ENCODE peak calls at places on chromosomes 3 and 15, in nine cellular contexts. One of them, this sample, is unnamed.

GRCh38 chr15:48966595-48967301 is 3.0 kb upstream of the SHC4 start:
- DNase-seq in uterus: no peak
- DNase-seq in stomach: no peak
- DNase-seq in Peyer's patch: no peak
- DNase-seq in body of pancreas: no peak
- DNase-seq in A549: no peak
- DNase-seq in upper lobe of left lung: no peak
- DNase-seq in prostate gland: no peak
- DNase-seq in right lobe of liver: no peak
- DNase-seq in this sample: no peak

GRCh38 chr3:21621396-21621695 is 129.7 kb downstream of the ZNF385D start:
- DNase-seq in uterus: no peak
- DNase-seq in stomach: no peak
- DNase-seq in Peyer's patch: no peak
- DNase-seq in body of pancreas: no peak
- DNase-seq in A549: no peak
- DNase-seq in upper lobe of left lung: no peak
- DNase-seq in prostate gland: no peak
- DNase-seq in right lobe of liver: peak
- DNase-seq in this sample: no peak

GRCh38 chr15:90780916-90781315 is 63.8 kb downstream of the BLM start:
- DNase-seq in uterus: no peak
- DNase-seq in stomach: no peak
- DNase-seq in Peyer's patch: no peak
- DNase-seq in body of pancreas: no peak
- DNase-seq in A549: no peak
- DNase-seq in upper lobe of left lung: peak
- DNase-seq in prostate gland: no peak
- DNase-seq in right lobe of liver: no peak
- DNase-seq in this sample: no peak

GRCh38 chr3:130276203-130276803 is 69.2 kb upstream of the COL6A5 start:
- DNase-seq in uterus: no peak
- DNase-seq in stomach: no peak
- DNase-seq in Peyer's patch: no peak
- DNase-seq in body of pancreas: no peak
- DNase-seq in A549: peak
- DNase-seq in upper lobe of left lung: peak
- DNase-seq in prostate gland: no peak
- DNase-seq in right lobe of liver: no peak
- DNase-seq in this sample: no peak

GRCh38 chr3:29889230-29889629 is 608.4 kb downstream of the RBMS3 start:
- DNase-seq in uterus: no peak
- DNase-seq in stomach: no peak
- DNase-seq in Peyer's patch: no peak
- DNase-seq in body of pancreas: no peak
- DNase-seq in A549: no peak
- DNase-seq in upper lobe of left lung: no peak
- DNase-seq in prostate gland: no peak
- DNase-seq in right lobe of liver: no peak
- DNase-seq in this sample: no peak

GRCh38 chr15:69974321-69974720 is 123.4 kb downstream of the TLE3 start:
- DNase-seq in uterus: no peak
- DNase-seq in stomach: no peak
- DNase-seq in Peyer's patch: no peak
- DNase-seq in body of pancreas: no peak
- DNase-seq in A549: no peak
- DNase-seq in upper lobe of left lung: no peak
- DNase-seq in prostate gland: no peak
- DNase-seq in right lobe of liver: no peak
- DNase-seq in this sample: no peak

GRCh38 chr3:21920431-21920830 is 169.4 kb upstream of the ZNF385D start:
- DNase-seq in uterus: no peak
- DNase-seq in stomach: no peak
- DNase-seq in Peyer's patch: no peak
- DNase-seq in body of pancreas: no peak
- DNase-seq in A549: no peak
- DNase-seq in upper lobe of left lung: no peak
- DNase-seq in prostate gland: no peak
- DNase-seq in right lobe of liver: no peak
- DNase-seq in this sample: no peak

GRCh38 chr3:171113716-171114115 is 87.2 kb upstream of the SLC2A2 start:
- DNase-seq in uterus: no peak
- DNase-seq in stomach: no peak
- DNase-seq in Peyer's patch: no peak
- DNase-seq in body of pancreas: no peak
- DNase-seq in A549: no peak
- DNase-seq in upper lobe of left lung: no peak
- DNase-seq in prostate gland: no peak
- DNase-seq in right lobe of liver: no peak
- DNase-seq in this sample: no peak

GRCh38 chr3:11185564-11186317 is 31.4 kb downstream of the HRH1 start:
- DNase-seq in uterus: peak
- DNase-seq in stomach: peak
- DNase-seq in Peyer's patch: peak
- DNase-seq in body of pancreas: peak
- DNase-seq in A549: peak
- DNase-seq in upper lobe of left lung: peak
- DNase-seq in prostate gland: peak
- DNase-seq in right lobe of liver: peak
- DNase-seq in this sample: peak

GRCh38 chr3:57826286-57826951 is 70.3 kb downstream of the SLMAP start:
- DNase-seq in uterus: no peak
- DNase-seq in stomach: no peak
- DNase-seq in Peyer's patch: no peak
- DNase-seq in body of pancreas: no peak
- DNase-seq in A549: no peak
- DNase-seq in upper lobe of left lung: no peak
- DNase-seq in prostate gland: no peak
- DNase-seq in right lobe of liver: no peak
- DNase-seq in this sample: no peak

GRCh38 chr3:173660645-173661299 is 263.2 kb downstream of the NLGN1 start:
- DNase-seq in uterus: no peak
- DNase-seq in stomach: no peak
- DNase-seq in Peyer's patch: no peak
- DNase-seq in body of pancreas: no peak
- DNase-seq in A549: no peak
- DNase-seq in upper lobe of left lung: no peak
- DNase-seq in prostate gland: no peak
- DNase-seq in right lobe of liver: no peak
- DNase-seq in this sample: no peak

GRCh38 chr3:57292159-57292894 is at the start of gene ASB14:
- DNase-seq in uterus: no peak
- DNase-seq in stomach: no peak
- DNase-seq in Peyer's patch: no peak
- DNase-seq in body of pancreas: no peak
- DNase-seq in A549: no peak
- DNase-seq in upper lobe of left lung: no peak
- DNase-seq in prostate gland: no peak
- DNase-seq in right lobe of liver: no peak
- DNase-seq in this sample: no peak

GRCh38 chr3:119240101-119240581 is 537 bp downstream of the B4GALT4 start:
- DNase-seq in uterus: peak
- DNase-seq in stomach: no peak
- DNase-seq in Peyer's patch: peak
- DNase-seq in body of pancreas: no peak
- DNase-seq in A549: peak
- DNase-seq in upper lobe of left lung: peak
- DNase-seq in prostate gland: peak
- DNase-seq in right lobe of liver: peak
- DNase-seq in this sample: peak

GRCh38 chr3:124669470-124669869 is 60.8 kb upstream of the UMPS start:
- DNase-seq in uterus: no peak
- DNase-seq in stomach: no peak
- DNase-seq in Peyer's patch: no peak
- DNase-seq in body of pancreas: no peak
- DNase-seq in A549: peak
- DNase-seq in upper lobe of left lung: no peak
- DNase-seq in prostate gland: no peak
- DNase-seq in right lobe of liver: no peak
- DNase-seq in this sample: no peak

GRCh38 chr15:76996076-76996525 is 1.2 kb downstream of the PSTPIP1 start:
- DNase-seq in uterus: no peak
- DNase-seq in stomach: no peak
- DNase-seq in Peyer's patch: peak
- DNase-seq in body of pancreas: no peak
- DNase-seq in A549: no peak
- DNase-seq in upper lobe of left lung: peak
- DNase-seq in prostate gland: no peak
- DNase-seq in right lobe of liver: no peak
- DNase-seq in this sample: no peak
- H3K4me3 ChIP-seq in uterus: no peak
- H3K4me3 ChIP-seq in stomach: peak
- H3K4me3 ChIP-seq in Peyer's patch: peak
- H3K4me3 ChIP-seq in body of pancreas: no peak
- H3K4me3 ChIP-seq in A549: no peak
- H3K4me3 ChIP-seq in upper lobe of left lung: peak
- H3K4me3 ChIP-seq in prostate gland: no peak
- H3K4me3 ChIP-seq in right lobe of liver: peak
- H3K4me3 ChIP-seq in this sample: no peak

DNA sequence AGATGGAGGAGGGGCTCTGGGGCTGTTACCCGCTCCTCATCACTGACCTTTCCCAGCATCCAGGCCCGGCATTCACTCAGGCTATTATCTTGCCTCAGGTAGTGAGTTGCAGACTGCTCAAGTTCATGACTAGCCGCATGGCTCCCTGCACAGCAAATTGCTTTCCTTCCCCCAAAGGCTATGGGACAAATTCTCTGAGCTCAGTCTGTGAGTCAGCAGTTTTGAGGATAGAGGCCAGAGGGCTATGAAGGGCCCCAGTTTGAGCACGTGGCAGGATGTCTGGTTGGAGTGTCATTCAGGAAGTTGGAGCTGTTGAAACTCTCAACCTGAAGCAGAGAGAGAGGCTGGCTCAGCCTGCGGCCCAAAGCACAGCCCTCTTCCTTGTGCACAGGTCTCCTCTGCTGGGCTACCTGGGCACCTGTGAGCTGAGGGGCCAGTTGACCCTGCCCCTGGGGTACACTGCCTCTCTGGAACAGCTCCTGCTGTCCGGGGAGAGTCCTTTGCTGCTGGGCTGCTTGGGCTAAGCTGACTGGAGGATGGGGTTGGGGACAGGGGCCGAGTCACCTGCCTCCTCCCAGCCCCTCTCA is 7.9 kb downstream of the FAH start:
- DNase-seq in uterus: no peak
- DNase-seq in stomach: no peak
- DNase-seq in Peyer's patch: peak
- DNase-seq in body of pancreas: no peak
- DNase-seq in A549: no peak
- DNase-seq in upper lobe of left lung: peak
- DNase-seq in prostate gland: no peak
- DNase-seq in right lobe of liver: peak
- DNase-seq in this sample: peak
- TF ChIP-seq POLR2A in uterus: no peak
- TF ChIP-seq POLR2A in stomach: no peak
- TF ChIP-seq POLR2A in Peyer's patch: no peak
- TF ChIP-seq POLR2A in body of pancreas: no peak
- TF ChIP-seq POLR2A in A549: no peak
- TF ChIP-seq POLR2A in upper lobe of left lung: peak
- TF ChIP-seq POLR2A in prostate gland: no peak
- TF ChIP-seq POLR2A in right lobe of liver: peak
- TF ChIP-seq POLR2A in this sample: peak

GRCh38 chr15:65980824-65981456 is 111.6 kb downstream of the RAB11A start:
- DNase-seq in uterus: no peak
- DNase-seq in stomach: peak
- DNase-seq in Peyer's patch: peak
- DNase-seq in body of pancreas: peak
- DNase-seq in A549: peak
- DNase-seq in upper lobe of left lung: peak
- DNase-seq in prostate gland: peak
- DNase-seq in right lobe of liver: peak
- DNase-seq in this sample: peak

GRCh38 chr15:65982941-65983340 is 113.7 kb downstream of the RAB11A start:
- DNase-seq in uterus: no peak
- DNase-seq in stomach: no peak
- DNase-seq in Peyer's patch: no peak
- DNase-seq in body of pancreas: no peak
- DNase-seq in A549: no peak
- DNase-seq in upper lobe of left lung: no peak
- DNase-seq in prostate gland: no peak
- DNase-seq in right lobe of liver: no peak
- DNase-seq in this sample: no peak

GRCh38 chr15:65979316-65979715 is 110.0 kb downstream of the RAB11A start:
- DNase-seq in uterus: no peak
- DNase-seq in stomach: no peak
- DNase-seq in Peyer's patch: no peak
- DNase-seq in body of pancreas: no peak
- DNase-seq in A549: no peak
- DNase-seq in upper lobe of left lung: no peak
- DNase-seq in prostate gland: no peak
- DNase-seq in right lobe of liver: no peak
- DNase-seq in this sample: peak

GRCh38 chr15:65979837-65980236 is 110.5 kb downstream of the RAB11A start:
- DNase-seq in uterus: no peak
- DNase-seq in stomach: no peak
- DNase-seq in Peyer's patch: no peak
- DNase-seq in body of pancreas: no peak
- DNase-seq in A549: no peak
- DNase-seq in upper lobe of left lung: no peak
- DNase-seq in prostate gland: no peak
- DNase-seq in right lobe of liver: no peak
- DNase-seq in this sample: no peak

DNA sequence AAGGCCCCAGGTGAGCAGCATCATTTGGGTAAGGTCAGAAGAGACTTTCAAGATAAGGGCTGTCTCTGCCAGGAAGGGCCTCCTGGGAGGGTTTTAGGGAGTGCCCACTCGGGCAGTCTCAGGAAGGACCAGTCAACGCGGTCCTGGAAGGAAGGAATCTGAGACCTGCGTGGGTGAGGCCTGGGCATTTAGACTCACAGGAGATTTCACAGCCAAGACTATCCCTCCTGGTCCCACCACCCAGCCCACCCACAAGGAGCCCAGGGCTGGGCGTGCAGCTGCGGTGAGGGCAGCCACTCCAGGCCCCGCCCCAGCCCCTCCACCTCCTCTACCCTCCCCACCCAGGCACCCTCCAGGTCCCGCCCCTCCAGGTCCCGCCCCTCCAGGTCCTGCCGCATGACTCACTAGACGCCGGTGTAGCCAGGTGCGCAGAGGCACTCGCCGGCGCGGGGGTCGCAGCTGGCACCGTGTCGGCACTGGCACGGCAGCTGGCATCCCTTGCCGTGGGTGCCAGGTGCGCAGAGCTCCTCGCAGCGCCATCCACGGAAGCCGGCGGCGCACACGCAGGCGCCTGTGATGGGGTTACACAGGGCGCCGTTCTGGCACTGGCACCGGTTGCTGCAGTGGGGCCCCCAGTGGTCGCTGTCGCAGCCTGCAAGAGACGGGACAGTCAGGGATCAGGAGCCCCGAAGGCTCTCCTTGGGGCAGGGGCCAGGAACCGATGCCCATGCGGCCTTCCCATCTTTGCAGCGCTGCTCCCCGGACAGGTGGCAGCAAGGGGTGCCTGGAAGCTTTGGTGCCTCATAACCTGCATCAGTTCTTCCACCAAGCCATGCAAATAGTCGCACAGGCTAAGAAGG is 112.8 kb downstream of the RAB11A start:
- DNase-seq in uterus: no peak
- DNase-seq in stomach: peak
- DNase-seq in Peyer's patch: peak
- DNase-seq in body of pancreas: peak
- DNase-seq in A549: peak
- DNase-seq in upper lobe of left lung: peak
- DNase-seq in prostate gland: no peak
- DNase-seq in right lobe of liver: no peak
- DNase-seq in this sample: no peak
- TF ChIP-seq CTCF in uterus: no peak
- TF ChIP-seq CTCF in stomach: no peak
- TF ChIP-seq CTCF in Peyer's patch: no peak
- TF ChIP-seq CTCF in body of pancreas: no peak
- TF ChIP-seq CTCF in A549: peak
- TF ChIP-seq CTCF in upper lobe of left lung: no peak
- TF ChIP-seq CTCF in prostate gland: no peak
- TF ChIP-seq CTCF in right lobe of liver: no peak
- TF ChIP-seq CTCF in this sample: no peak

GRCh38 chr15:55401786-55402246 is 6.3 kb downstream of the CCPG1 start:
- DNase-seq in uterus: no peak
- DNase-seq in stomach: no peak
- DNase-seq in Peyer's patch: no peak
- DNase-seq in body of pancreas: no peak
- DNase-seq in A549: no peak
- DNase-seq in upper lobe of left lung: no peak
- DNase-seq in prostate gland: no peak
- DNase-seq in right lobe of liver: no peak
- DNase-seq in this sample: no peak
- H3K4me3 ChIP-seq in uterus: no peak
- H3K4me3 ChIP-seq in stomach: no peak
- H3K4me3 ChIP-seq in Peyer's patch: no peak
- H3K4me3 ChIP-seq in body of pancreas: no peak
- H3K4me3 ChIP-seq in A549: no peak
- H3K4me3 ChIP-seq in upper lobe of left lung: no peak
- H3K4me3 ChIP-seq in prostate gland: no peak
- H3K4me3 ChIP-seq in right lobe of liver: no peak
- H3K4me3 ChIP-seq in this sample: no peak

This sample was measured in adrenal gland.